ENCODE peak calls at places on chromosome 11, in ten cellular contexts. T is CD8-positive, alpha-beta T cell; S is fibroblast of pulmonary artery; J is adipocyte; W is transverse colon; C is upper lobe of right lung; F is neuronal stem cell; Q is MM.1S; A is GM06990; U is A549. M is an unnamed sample.

GRCh38 chr11:128503231-128503991 is 83.9 kb downstream of the ETS1 start:
- DNase-seq in T (no peak), S (peak; percentile 79), J (peak; percentile 79), W (no peak), C (no peak), F (no peak), Q (no peak), A (no peak), U (no peak), M (peak; percentile 89)

GRCh38 chr11:11821899-11822298 is 19.9 kb upstream of the USP47 start:
- DNase-seq in T (no peak), S (no peak), J (no peak), W (no peak), C (no peak), F (no peak), Q (no peak), A (no peak), U (no peak), M (no peak)

GRCh38 chr11:19828382-19829108 is 115.9 kb downstream of the NAV2 start:
- DNase-seq in T (no peak), S (no peak), J (no peak), W (no peak), C (no peak), F (no peak), Q (no peak), A (peak; percentile 15), U (no peak), M (peak; percentile 31)

GRCh38 chr11:82747471-82747870 is 13.8 kb upstream of the FAM181B start:
- DNase-seq in T (no peak), S (no peak), J (no peak), W (no peak), C (no peak), F (no peak), Q (no peak), A (no peak), U (no peak), M (no peak)

GRCh38 chr11:128745296-128746183 is 51.7 kb downstream of the FLI1 start:
- DNase-seq in T (no peak), S (peak; percentile 48), J (peak; percentile 30), W (no peak), C (no peak), F (no peak), Q (no peak), A (no peak), U (no peak), M (no peak)

GRCh38 chr11:77111946-77112345 is 9.3 kb downstream of the OMP start:
- DNase-seq in T (no peak), S (no peak), J (no peak), W (no peak), C (no peak), F (no peak), Q (no peak), A (no peak), U (no peak), M (no peak)

GRCh38 chr11:35141034-35141433 is 2.1 kb downstream of the CD44 start:
- DNase-seq in T (no peak), S (no peak), J (peak; percentile 42), W (no peak), C (no peak), F (no peak), Q (no peak), A (no peak), U (no peak), M (no peak)

GRCh38 chr11:57598831-57599155 is 1.3 kb downstream of the SERPING1 start:
- DNase-seq in T (no peak), S (peak; percentile 53), J (no peak), W (no peak), C (no peak), F (no peak), Q (no peak), A (no peak), U (no peak), M (peak; percentile 55)

GRCh38 chr11:75013051-75013450 is 24.3 kb downstream of the NEU3 start:
- DNase-seq in T (no peak), S (no peak), J (no peak), W (no peak), C (no peak), F (no peak), Q (no peak), A (no peak), U (peak; percentile 24), M (no peak)

GRCh38 chr11:1158681-1159525 is 1.1 kb downstream of the MUC5AC start:
- DNase-seq in T (no peak), S (no peak), J (no peak), W (no peak), C (peak; percentile 61), F (no peak), Q (no peak), A (no peak), U (no peak), M (no peak)

GRCh38 chr11:19432370-19433163 is 191.8 kb upstream of the E2F8 start:
- DNase-seq in T (no peak), S (peak; percentile 84), J (peak; percentile 4), W (peak; percentile 43), C (no peak), F (no peak), Q (peak; percentile 86), A (peak; percentile 85), U (no peak), M (peak; percentile 95)

GRCh38 chr11:120566176-120566575 is 54.6 kb downstream of the GRIK4 start:
- DNase-seq in T (no peak), S (peak; percentile 25), J (no peak), W (no peak), C (no peak), F (no peak), Q (no peak), A (no peak), U (no peak), M (peak; percentile 47)

GRCh38 chr11:66718320-66718971 is 10.6 kb downstream of the SPTBN2 start:
- DNase-seq in T (no peak), S (no peak), J (no peak), W (peak; percentile 54), C (peak; percentile 84), F (no peak), Q (no peak), A (no peak), U (no peak), M (no peak)
- H3K4me3 ChIP-seq in T (no peak overlapping the region), S (no peak overlapping the region), J (no peak overlapping the region), W (peak overlapping the region; percentile 15), C (peak overlapping the region; percentile 23), F (no peak overlapping the region), Q (no peak overlapping the region), A (no peak overlapping the region), U (no peak overlapping the region), M (no peak overlapping the region)

GRCh38 chr11:33015621-33016551 is at the start of gene DEPDC7:
- DNase-seq in T (peak; percentile 49), S (peak; percentile 88), J (peak; percentile 97), W (peak; percentile 90), C (peak; percentile 91), F (peak; percentile 76), Q (no peak), A (peak; percentile 61), U (peak; percentile 92), M (peak; percentile 90)
- H3K4me3 ChIP-seq in T (peak within 1 kb of the TSS; percentile 62), S (peak within 1 kb of the TSS; percentile 61), J (peak within 1 kb of the TSS; percentile 83), W (peak within 1 kb of the TSS; percentile 56), C (peak within 1 kb of the TSS; percentile 48), F (peak within 1 kb of the TSS; percentile 54), Q (no peak within 1 kb of the TSS), A (peak within 1 kb of the TSS; percentile 49), U (peak within 1 kb of the TSS; percentile 82), M (peak within 1 kb of the TSS; percentile 75)

DNA sequence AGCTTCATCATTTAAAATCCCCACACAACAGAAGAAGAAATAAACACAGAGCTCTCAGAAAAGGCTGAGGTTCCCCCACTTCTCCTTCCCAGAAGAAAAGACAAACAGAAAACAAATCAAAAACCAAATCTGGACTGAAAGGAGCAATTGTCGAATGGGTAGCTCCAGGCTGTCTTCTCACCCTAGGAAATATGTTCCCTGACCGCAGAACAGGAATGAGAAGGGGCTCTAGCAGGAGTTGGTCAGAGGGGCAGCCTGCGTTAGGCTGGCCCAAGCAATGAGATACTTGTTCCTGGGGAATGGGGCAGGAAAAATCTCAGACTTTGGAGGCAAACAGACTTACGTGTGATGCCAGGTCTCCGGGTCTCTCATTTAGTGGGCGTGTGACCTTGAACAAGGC is 562.6 kb upstream of the CADM1 start:
- DNase-seq in T (no peak), S (no peak), J (no peak), W (no peak), C (no peak), F (no peak), Q (no peak), A (no peak), U (no peak), M (no peak)
- H3K4me3 ChIP-seq in T (no peak overlapping the region), S (no peak overlapping the region), J (no peak overlapping the region), W (no peak overlapping the region), C (no peak overlapping the region), F (no peak overlapping the region), Q (no peak overlapping the region), A (no peak overlapping the region), U (no peak overlapping the region), M (no peak overlapping the region)

GRCh38 chr11:64859542-64860414 is 15.3 kb upstream of the CDC42BPG start:
- DNase-seq in T (no peak), S (no peak), J (no peak), W (peak; percentile 62), C (no peak), F (no peak), Q (peak; percentile 94), A (peak; percentile 87), U (no peak), M (no peak)

GRCh38 chr11:64856382-64857227 is 12.2 kb upstream of the CDC42BPG start:
- DNase-seq in T (no peak), S (peak; percentile 75), J (peak; percentile 81), W (peak; percentile 70), C (peak; percentile 87), F (no peak), Q (no peak), A (no peak), U (peak; percentile 86), M (peak; percentile 53)

GRCh38 chr11:64861227-64861970 is 16.9 kb upstream of the CDC42BPG start:
- DNase-seq in T (no peak), S (no peak), J (no peak), W (no peak), C (no peak), F (no peak), Q (no peak), A (no peak), U (no peak), M (no peak)

GRCh38 chr11:64857485-64857884 is 13.0 kb upstream of the CDC42BPG start:
- DNase-seq in T (no peak), S (no peak), J (no peak), W (no peak), C (no peak), F (no peak), Q (no peak), A (no peak), U (no peak), M (no peak)

DNA sequence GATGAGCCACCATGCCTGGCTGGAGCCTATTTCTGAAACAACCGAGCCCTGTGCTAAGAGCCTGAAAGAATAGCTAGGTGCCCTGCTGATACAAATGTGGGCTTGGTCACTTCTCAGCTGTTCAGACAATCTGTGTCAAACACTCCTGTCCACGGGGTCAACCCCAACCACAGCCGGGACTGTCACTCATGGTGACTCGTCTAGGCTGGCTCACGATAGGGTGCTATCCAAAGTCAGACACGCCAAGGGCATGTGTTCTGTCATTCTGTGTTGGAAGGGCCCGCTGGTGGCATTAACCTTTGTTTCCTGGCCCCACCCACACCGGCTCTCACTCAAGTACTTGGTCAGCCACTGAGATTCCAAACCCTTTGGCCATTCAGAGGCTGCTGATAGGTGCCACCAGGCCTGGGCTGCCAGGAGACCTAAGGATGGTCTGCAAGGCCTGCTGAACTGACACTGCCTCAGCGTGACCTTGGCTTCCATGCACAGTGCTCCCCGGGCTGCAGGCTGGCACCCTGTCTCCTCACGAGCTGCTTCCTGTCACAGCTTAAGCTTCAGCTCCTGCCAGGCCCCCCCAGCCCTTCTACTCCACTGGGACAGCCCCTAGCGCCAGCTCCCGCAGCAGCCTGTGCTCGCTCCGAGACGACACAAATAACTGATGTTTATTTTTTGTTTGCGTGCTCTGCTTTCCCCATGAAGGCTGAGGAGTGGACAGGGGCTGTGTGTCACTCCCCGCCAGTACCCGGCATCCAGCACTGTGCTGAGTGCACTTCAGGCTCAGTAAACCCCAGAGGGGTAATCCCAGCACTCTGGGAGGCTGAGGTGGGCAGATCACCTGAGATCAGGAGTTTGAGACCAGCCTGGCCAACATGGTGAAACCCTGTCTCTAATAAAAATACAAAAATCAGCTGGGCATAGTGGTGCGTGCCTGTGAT is 14.3 kb upstream of the CDC42BPG start:
- DNase-seq in T (no peak), S (no peak), J (no peak), W (peak; percentile 70), C (no peak), F (no peak), Q (no peak), A (peak; percentile 66), U (no peak), M (no peak)
- H3K4me3 ChIP-seq in T (peak overlapping the region; percentile 44), S (no peak overlapping the region), J (no peak overlapping the region), W (no peak overlapping the region), C (no peak overlapping the region), F (no peak overlapping the region), Q (peak overlapping the region; percentile 21), A (peak overlapping the region; percentile 18), U (no peak overlapping the region), M (no peak overlapping the region)

M was measured in choroid plexus epithelial cell.